ENCODE peak calls at places on chromosomes 12 and 14, in seven cellular contexts. Z is effector CD4-positive, alpha-beta T cell; J is astrocyte of the cerebellum; I is GM23248; Y is sciatic nerve; B is osteocyte; C is T follicular helper cell. F is an unnamed sample.

GRCh38 chr14:99426265-99426664 is 54.4 kb downstream of the SETD3 start:
- DNase-seq in Y (no peak), I (no peak), Z (no peak), J (no peak), C (no peak), B (no peak), F (no peak)

GRCh38 chr14:89365071-89365801 is 51.8 kb downstream of the FOXN3 start:
- DNase-seq in I (no peak), Z (peak), J (no peak), C (peak), Y (no peak), B (no peak), F (peak)

GRCh38 chr12:111203969-111204368 is 164.9 kb downstream of the PHETA1 start:
- DNase-seq in Z (no peak), Y (no peak), C (no peak), J (no peak), I (no peak), B (no peak), F (no peak)

GRCh38 chr12:105888696-105889095 is 250.1 kb downstream of the NUAK1 start:
- DNase-seq in Z (no peak), C (no peak), B (no peak), J (peak), Y (no peak), I (peak), F (no peak)

GRCh38 chr14:95527392-95528002 is 7.4 kb upstream of the GLRX5 start:
- DNase-seq in B (no peak), Y (peak), I (peak), Z (peak), C (no peak), J (no peak), F (peak)

GRCh38 chr12:113052326-113052725 is 4.2 kb upstream of the DTX1 start:
- DNase-seq in Z (no peak), C (no peak), I (no peak), J (no peak), B (no peak), Y (no peak), F (no peak)

GRCh38 chr12:67068773-67069450 is 200.2 kb upstream of the CAND1 start:
- DNase-seq in Z (peak), I (peak), J (peak), C (no peak), Y (no peak), B (no peak), F (no peak)

GRCh38 chr14:72513994-72514659 is 379.8 kb downstream of the DPF3 start:
- DNase-seq in J (peak), B (peak), Z (no peak), Y (no peak), C (no peak), I (peak), F (peak)

GRCh38 chr12:32477714-32478113 is 78.4 kb downstream of the FGD4 start:
- DNase-seq in Z (no peak), C (no peak), I (no peak), Y (no peak), B (no peak), J (peak), F (no peak)

GRCh38 chr14:23529016-23529740 is 22.4 kb downstream of the ZFHX2 start:
- DNase-seq in C (no peak), I (no peak), Z (no peak), Y (no peak), B (no peak), J (no peak), F (no peak)

GRCh38 chr12:81798294-81798693 is 39.1 kb upstream of the PPFIA2 start:
- DNase-seq in I (no peak), Y (no peak), C (no peak), J (no peak), Z (no peak), B (no peak), F (no peak)

GRCh38 chr14:64856528-64857445 is 22.9 kb downstream of the SPTB start:
- DNase-seq in C (no peak), Y (no peak), J (no peak), Z (no peak), B (no peak), I (no peak), F (no peak)

GRCh38 chr14:84519836-84520235 is 1010.1 kb upstream of the FLRT2 start:
- DNase-seq in C (no peak), I (no peak), B (no peak), J (no peak), Z (no peak), Y (no peak), F (no peak)

GRCh38 chr12:538731-539539 is 79.2 kb downstream of the B4GALNT3 start:
- DNase-seq in Z (peak), C (peak), I (peak), B (no peak), J (peak), Y (peak), F (peak)

GRCh38 chr12:80662586-80662985 is 44.8 kb upstream of the MYF6 start:
- DNase-seq in Z (no peak), B (no peak), Y (no peak), I (no peak), C (no peak), J (no peak), F (no peak)

GRCh38 chr14:56023681-56024080 is 94.5 kb upstream of the PELI2 start:
- DNase-seq in C (no peak), Y (no peak), J (no peak), B (no peak), Z (no peak), I (no peak), F (no peak)

F was measured in MV-4-11.